ENCODE peak calls at places on chromosomes 4 and X, in seven cellular contexts. D is globus pallidus; H is HEK293T; X is psoas muscle; W is NCI-H1436; B is CD4-positive, alpha-beta T cell; P is progenitor cell of endocrine pancreas. M is an unnamed sample.

GRCh38 chrX:81336455-81337144 is 134.7 kb downstream of the SH3BGRL start:
- DNase-seq in P (no peak), X (no peak), D (no peak), B (no peak), W (no peak), H (no peak), M (no peak)

GRCh38 chr4:183097251-183098079 is 1.6 kb upstream of the WWC2 start:
- DNase-seq in X (peak; percentile 27), D (no peak), W (no peak), B (no peak), P (no peak), H (no peak), M (no peak)

GRCh38 chrX:31036895-31037294 is 34.9 kb downstream of the FTHL17 start:
- DNase-seq in B (no peak), X (peak; percentile 19), P (no peak), W (peak; percentile 4), D (peak; percentile 28), H (peak; percentile 64), M (no peak)

GRCh38 chrX:118823263-118824172 is at the start of gene ZCCHC12:
- DNase-seq in W (peak; percentile 90), P (peak; percentile 44), H (peak; percentile 91), X (peak; percentile 47), D (peak; percentile 56), B (peak; percentile 37), M (no peak)

GRCh38 chrX:45070116-45071007 is 130.3 kb downstream of the DIPK2B start:
- DNase-seq in D (peak; percentile 60), W (no peak), P (no peak), H (peak; percentile 25), X (no peak), B (no peak), M (peak; percentile 16)

GRCh38 chr4:143377635-143378099 is 41.0 kb downstream of the GAB1 start:
- DNase-seq in X (no peak), W (no peak), D (no peak), P (no peak), H (no peak), B (no peak), M (no peak)

GRCh38 chrX:10620121-10620699 is at the start of gene MID1:
- DNase-seq in W (peak; percentile 32), P (peak; percentile 33), H (peak; percentile 65), B (no peak), X (peak; percentile 51), D (peak; percentile 49), M (no peak)

GRCh38 chr4:3266076-3266475 is 17.1 kb downstream of the MSANTD1 start:
- DNase-seq in B (no peak), P (no peak), X (no peak), H (no peak), D (no peak), W (no peak), M (no peak)

GRCh38 chrX:14356401-14356800 is 172.9 kb upstream of the GLRA2 start:
- DNase-seq in D (no peak), P (no peak), X (no peak), H (no peak), B (no peak), W (no peak), M (no peak)

GRCh38 chr4:157271166-157271869 is 50.8 kb downstream of the GRIA2 start:
- DNase-seq in D (no peak), W (no peak), H (no peak), X (no peak), B (no peak), P (no peak), M (no peak)

GRCh38 chrX:11480626-11481025 is 185.1 kb downstream of the ARHGAP6 start:
- DNase-seq in P (no peak), W (peak; percentile 64), B (no peak), X (no peak), H (no peak), D (no peak), M (no peak)

GRCh38 chr4:99029018-99029735 is 33.7 kb downstream of the METAP1 start:
- DNase-seq in B (no peak), H (no peak), D (no peak), P (no peak), X (no peak), W (no peak), M (no peak)

GRCh38 chr4:184400375-184400870 is 73.9 kb downstream of the IRF2 start:
- DNase-seq in D (no peak), W (no peak), H (no peak), X (no peak), P (no peak), B (no peak), M (no peak)

GRCh38 chrX:153353416-153353815 is 19.5 kb downstream of the ZNF275 start:
- DNase-seq in W (no peak), B (no peak), X (no peak), P (no peak), D (no peak), H (peak; percentile 30), M (no peak)

GRCh38 chrX:40266490-40267333 is 169.0 kb upstream of the BCOR start:
- DNase-seq in X (peak; percentile 65), P (peak; percentile 49), B (peak; percentile 33), W (peak; percentile 46), D (peak; percentile 40), H (peak; percentile 89), M (peak; percentile 65)

GRCh38 chr4:107740381-107740780 is 20.3 kb upstream of the PAPSS1 start:
- DNase-seq in P (no peak), X (no peak), H (no peak), W (no peak), D (no peak), B (no peak), M (no peak)

GRCh38 chr4:137463377-137464003 is 68.8 kb downstream of the PCDH18 start:
- DNase-seq in P (no peak), W (no peak), H (no peak), B (no peak), X (no peak), D (no peak), M (no peak)

GRCh38 chrX:134236690-134237362 is at the start of gene CCDC160:
- DNase-seq in X (peak; percentile 45), P (peak; percentile 64), H (peak; percentile 75), D (peak; percentile 55), W (peak; percentile 2), B (no peak), M (no peak)

GRCh38 chr4:119039779-119040178 is 95.9 kb upstream of the MYOZ2 start:
- DNase-seq in D (no peak), W (no peak), B (no peak), H (no peak), P (no peak), X (no peak), M (no peak)

GRCh38 chrX:44400588-44400987 is 57.1 kb upstream of the EFHC2 start:
- DNase-seq in X (no peak), W (no peak), P (no peak), H (no peak), D (peak; percentile 8), B (no peak), M (no peak)

GRCh38 chrX:120308558-120308957 is 2.7 kb downstream of the TMEM255A start:
- DNase-seq in B (no peak), H (no peak), D (no peak), P (no peak), W (peak; percentile 86), X (no peak), M (no peak)

GRCh38 chr4:109658871-109659410 is 44.3 kb downstream of the CASP6 start:
- DNase-seq in P (no peak), X (no peak), W (no peak), B (no peak), D (peak; percentile 19), H (no peak), M (no peak)

GRCh38 chrX:357693-358471 is 28.8 kb downstream of the PPP2R3B start:
- DNase-seq in B (peak; percentile 45), W (no peak), D (no peak), H (no peak), P (no peak), X (no peak), M (peak; percentile 70)

GRCh38 chr4:127782025-127782274 is 172 bp upstream of the HSPA4L start:
- DNase-seq in X (peak; percentile 84), D (no peak), P (no peak), H (peak; percentile 96), W (peak; percentile 67), B (peak; percentile 10), M (no peak)